ENCODE peak calls at places on chromosome 17, in four cellular contexts. P is HEK293T, H is WTC11, K is HepG2. R is an unnamed sample.

GRCh38 chr17:17493249-17493985 is 2.8 kb downstream of the RASD1 start:
- DNase-seq in P (no peak), K (no peak), H (no peak), R (peak; percentile 54)

GRCh38 chr17:45782889-45783592 is 1.1 kb upstream of the CRHR1 start:
- DNase-seq in P (peak; percentile 91), K (no peak), H (peak; percentile 80), R (peak; percentile 93)

GRCh38 chr17:58436805-58437239 is 19.5 kb upstream of the RNF43 start:
- DNase-seq in K (no peak), H (no peak), P (no peak), R (no peak)

GRCh38 chr17:44918006-44918405 is 2.7 kb upstream of the GFAP start:
- DNase-seq in H (no peak), P (no peak), K (no peak), R (no peak)

GRCh38 chr17:73546121-73546520 is 98.1 kb downstream of the SDK2 start:
- DNase-seq in K (no peak), P (no peak), H (no peak), R (no peak)

GRCh38 chr17:28725660-28726395 is at the start of gene TLCD1:
- DNase-seq in H (peak; percentile 77), K (peak; percentile 68), P (peak; percentile 60), R (peak; percentile 88)

GRCh38 chr17:58046230-58047094 is 36.8 kb upstream of the DYNLL2 start:
- DNase-seq in H (peak; percentile 42), P (no peak), K (no peak), R (no peak)

GRCh38 chr17:17401271-17401781 is 75.5 kb upstream of the MED9 start:
- DNase-seq in H (peak; percentile 72), P (peak; percentile 46), K (peak; percentile 56), R (peak; percentile 70)

GRCh38 chr17:21287703-21288449 is 3.4 kb downstream of the MAP2K3 start:
- DNase-seq in H (no peak), P (no peak), K (peak; percentile 97), R (no peak)

GRCh38 chr17:39002991-39003715 is 36.0 kb upstream of the FBXO47 start:
- DNase-seq in K (no peak), H (no peak), P (no peak), R (no peak)

GRCh38 chr17:66667090-66667489 is 167.8 kb upstream of the CACNG5 start:
- DNase-seq in P (no peak), K (no peak), H (no peak), R (no peak)

GRCh38 chr17:64544742-64545141 is 38.0 kb downstream of the CEP95 start:
- DNase-seq in H (no peak), K (no peak), P (no peak), R (no peak)

GRCh38 chr17:2924211-2924610 is 128.0 kb downstream of the RAP1GAP2 start:
- DNase-seq in H (peak; percentile 36), K (no peak), P (no peak), R (no peak)

GRCh38 chr17:82106697-82107305 is 8.8 kb upstream of the FASN start:
- DNase-seq in H (no peak), K (no peak), P (no peak), R (no peak)

GRCh38 chr17:51166987-51167931 is 1.0 kb downstream of the NME2 start:
- DNase-seq in P (peak; percentile 88), K (peak; percentile 59), H (peak; percentile 60), R (peak; percentile 80)
- TF ChIP-seq SP1 in P (no peak), K (no peak), H (no peak), R (no peak)

GRCh38 chr17:75892556-75893224 is 4.1 kb downstream of the TRIM65 start:
- DNase-seq in K (peak; percentile 77), H (no peak), P (no peak), R (no peak)

GRCh38 chr17:75891022-75891604 is 5.6 kb downstream of the TRIM65 start:
- DNase-seq in P (no peak), H (no peak), K (peak; percentile 58), R (no peak)

GRCh38 chr17:75891605-75892555 is 4.9 kb downstream of the TRIM65 start:
- DNase-seq in H (no peak), K (peak; percentile 66), P (no peak), R (no peak)

GRCh38 chr17:75888484-75888883 is 8.3 kb downstream of the TRIM65 start:
- DNase-seq in K (no peak), P (no peak), H (no peak), R (no peak)

GRCh38 chr17:75889454-75889853 is 7.3 kb downstream of the TRIM65 start:
- DNase-seq in P (no peak), H (no peak), K (no peak), R (no peak)
- TF ChIP-seq SP1 in P (no peak), H (no peak), K (no peak), R (no peak)

GRCh38 chr17:70855401-70856054 is 686.2 kb downstream of the KCNJ2 start:
- DNase-seq in H (no peak), P (peak; percentile 13), K (no peak), R (no peak)
- TF ChIP-seq SP1 in H (no peak), P (no peak), K (no peak), R (no peak)

GRCh38 chr17:46878055-46878454 is 26.7 kb downstream of the WNT9B start:
- DNase-seq in P (no peak), K (no peak), H (no peak), R (no peak)

GRCh38 chr17:46883871-46884270 is 32.5 kb downstream of the WNT9B start:
- DNase-seq in P (no peak), K (no peak), H (no peak), R (no peak)

GRCh38 chr17:46879101-46879500 is 27.7 kb downstream of the WNT9B start:
- DNase-seq in H (no peak), P (no peak), K (no peak), R (no peak)

GRCh38 chr17:46882666-46883065 is 31.3 kb downstream of the WNT9B start:
- DNase-seq in P (no peak), K (no peak), H (no peak), R (no peak)

DNA sequence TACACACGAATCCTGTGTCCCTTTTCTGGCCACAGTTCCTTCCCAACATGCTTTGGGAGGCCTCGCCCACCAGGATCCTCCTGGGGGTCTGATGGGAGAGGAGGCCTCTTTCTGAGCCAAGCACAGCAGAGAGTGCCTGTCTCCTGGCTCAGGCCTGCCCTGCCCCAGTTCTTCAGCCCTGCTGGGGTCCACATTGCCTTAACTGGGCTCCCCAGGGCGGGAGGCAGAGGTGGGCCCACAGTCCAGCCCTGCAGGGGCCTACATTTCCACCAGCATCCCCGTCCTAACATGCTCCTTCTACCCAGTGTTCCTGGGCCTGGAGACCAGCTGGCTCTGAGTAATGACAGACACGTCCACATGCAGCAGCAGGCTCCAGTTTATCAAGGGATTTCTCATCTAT is 29.6 kb downstream of the WNT9B start:
- DNase-seq in P (no peak), H (no peak), K (no peak), R (no peak)
- TF ChIP-seq SP1 in P (no peak), H (no peak), K (no peak), R (no peak)

DNA sequence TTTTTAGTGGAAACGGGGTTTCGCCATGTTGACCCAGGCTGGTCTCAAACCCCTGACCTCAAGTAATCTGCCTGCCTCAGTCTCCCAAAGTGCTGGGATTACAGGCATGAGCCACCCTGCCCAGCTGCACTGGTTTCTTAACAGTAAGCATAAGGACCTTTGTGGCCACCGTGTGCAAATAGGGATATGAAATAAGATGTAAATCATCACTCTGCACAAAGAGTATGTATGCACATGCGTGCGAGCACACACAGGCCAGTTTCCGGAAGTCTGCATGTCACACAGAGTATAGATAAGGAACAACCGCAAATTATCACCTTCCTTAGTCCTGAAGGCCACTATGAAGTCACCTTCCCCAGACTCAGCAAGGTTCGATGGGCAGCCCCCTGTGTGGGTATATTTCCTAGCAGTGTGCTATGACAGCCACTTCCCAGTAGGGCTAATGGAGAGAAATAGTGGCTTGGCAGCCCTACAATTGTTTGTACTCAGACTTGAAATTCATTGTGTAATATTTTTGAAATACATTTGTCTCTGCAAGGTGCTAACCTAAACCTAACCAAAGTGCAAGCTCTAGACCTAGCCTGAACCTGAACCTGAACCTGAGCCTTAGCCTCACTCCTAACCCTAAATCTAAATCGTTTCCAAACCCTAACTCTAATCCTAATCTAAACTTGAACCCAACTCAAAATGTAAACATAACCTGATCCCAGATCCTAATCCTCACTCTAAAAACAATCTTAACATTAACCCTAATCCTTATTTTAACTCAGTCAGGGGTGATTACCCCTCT is 48.4 kb upstream of the SKAP1 start:
- DNase-seq in K (no peak), H (no peak), P (no peak), R (no peak)
- TF ChIP-seq SP1 in K (no peak), H (no peak), P (no peak), R (no peak)

DNA sequence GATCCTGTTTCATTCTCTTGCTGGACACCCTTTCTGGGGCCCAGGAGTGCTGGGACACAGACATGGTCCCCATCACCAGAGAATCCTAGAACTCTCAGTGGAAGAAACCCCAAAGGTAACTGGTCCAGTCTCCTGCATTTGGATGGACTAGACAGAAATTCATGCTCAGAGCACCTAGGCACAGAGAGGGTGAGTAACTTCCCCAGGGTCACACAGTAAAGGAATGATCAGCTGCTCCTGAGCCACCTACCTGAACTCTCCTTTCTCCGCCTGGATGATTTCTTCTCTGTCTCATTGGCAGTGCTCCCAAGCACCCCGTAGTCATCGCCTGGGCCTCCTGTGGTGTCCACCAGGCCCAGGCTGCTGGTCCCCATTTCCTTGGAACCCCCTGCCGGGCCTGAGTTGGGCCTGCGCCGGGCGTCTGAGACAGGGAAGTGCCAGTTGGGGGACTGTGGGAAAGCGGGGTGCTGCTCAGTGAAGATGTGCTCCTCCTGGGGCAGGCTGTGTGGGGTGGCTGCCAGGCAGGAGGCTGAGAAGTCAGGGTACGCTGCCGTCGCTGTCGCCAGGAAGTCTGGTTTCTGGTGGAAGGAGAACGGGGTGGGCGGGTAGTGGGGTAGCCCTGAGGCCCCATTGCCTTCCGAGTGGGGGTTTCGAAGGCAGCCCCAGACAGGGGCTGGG is 767 bp downstream of the MEOX1 start:
- DNase-seq in K (no peak), H (no peak), P (no peak), R (no peak)
- TF ChIP-seq SP1 in K (no peak), H (no peak), P (no peak), R (no peak)

DNA sequence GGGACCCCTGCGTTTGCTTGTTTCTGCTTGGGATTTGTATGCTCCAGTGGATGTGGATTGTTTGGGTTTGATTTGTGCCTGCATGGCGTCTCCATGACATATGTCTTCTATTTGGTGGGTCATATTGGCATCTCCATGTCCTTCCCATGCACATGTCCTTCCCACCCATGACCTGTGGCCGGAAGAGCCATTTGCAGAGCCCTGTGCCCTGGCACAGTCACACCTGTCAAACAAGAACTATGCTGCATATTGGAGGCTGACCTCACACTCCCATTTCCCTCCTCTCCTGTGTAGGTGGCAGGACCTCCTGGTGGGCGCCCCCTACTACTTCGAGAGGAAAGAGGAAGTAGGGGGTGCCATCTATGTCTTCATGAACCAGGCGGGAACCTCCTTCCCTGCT is 15.8 kb downstream of the ITGA3 start:
- DNase-seq in K (no peak), H (no peak), P (no peak), R (no peak)
- TF ChIP-seq SP1 in K (no peak), H (no peak), P (no peak), R (no peak)

GRCh38 chr17:9446528-9446927 is 129.1 kb downstream of the STX8 start:
- DNase-seq in P (no peak), H (no peak), K (no peak), R (no peak)
- TF ChIP-seq SP1 in P (no peak), H (no peak), K (no peak), R (no peak)

R was measured in H1.